ENCODE peak calls at places on chromosomes 2 and 18, in eight cellular contexts. C is CD8-positive, alpha-beta T cell; Y is sigmoid colon; M is spleen; E is lower lobe of right lung; D is brain microvascular endothelial cell; X is upper lobe of right lung; A is psoas muscle. L is an unnamed sample.

GRCh38 chr2:73022024-73022568 is 49.4 kb downstream of the SFXN5 start:
- DNase-seq in C (no peak), Y (no peak), M (no peak), E (no peak), D (no peak), X (no peak), A (no peak), L (no peak)

GRCh38 chr2:46009772-46010171 is 287.4 kb upstream of the EPAS1 start:
- DNase-seq in C (no peak), Y (no peak), M (no peak), E (no peak), D (no peak), X (no peak), A (no peak), L (no peak)

GRCh38 chr18:43661570-43661969 is 384.3 kb upstream of the SYT4 start:
- DNase-seq in C (no peak), Y (no peak), M (no peak), E (no peak), D (peak), X (no peak), A (no peak), L (peak)

GRCh38 chr18:27750014-27750413 is 426.9 kb downstream of the CDH2 start:
- DNase-seq in C (no peak), Y (no peak), M (no peak), E (no peak), D (peak), X (no peak), A (no peak), L (no peak)

GRCh38 chr2:191206613-191207471 is 38.4 kb upstream of the MYO1B start:
- DNase-seq in C (peak), Y (no peak), M (no peak), E (no peak), D (no peak), X (no peak), A (no peak), L (no peak)

GRCh38 chr2:233035426-233036161 is 3.1 kb downstream of the NEU2 start:
- DNase-seq in C (no peak), Y (peak), M (peak), E (no peak), D (no peak), X (no peak), A (no peak), L (no peak)

GRCh38 chr2:95305341-95306058 is 8.4 kb downstream of the KCNIP3 start:
- DNase-seq in C (no peak), Y (no peak), M (no peak), E (no peak), D (no peak), X (no peak), A (no peak), L (peak)

GRCh38 chr2:74037379-74037860 is 52.7 kb downstream of the TET3 start:
- DNase-seq in C (no peak), Y (no peak), M (no peak), E (no peak), D (peak), X (no peak), A (no peak), L (no peak)

GRCh38 chr2:72815655-72816268 is 10.1 kb downstream of the EXOC6B start:
- DNase-seq in C (no peak), Y (no peak), M (no peak), E (no peak), D (peak), X (no peak), A (no peak), L (no peak)

GRCh38 chr2:55231546-55232083 is 478 bp downstream of the CLHC1 start:
- DNase-seq in C (no peak), Y (no peak), M (peak), E (no peak), D (no peak), X (no peak), A (no peak), L (no peak)

GRCh38 chr2:145751634-145752033 is 1231.7 kb upstream of the ZEB2 start:
- DNase-seq in C (no peak), Y (no peak), M (no peak), E (no peak), D (peak), X (no peak), A (no peak), L (peak)

GRCh38 chr2:100104718-100105677 is 37.4 kb downstream of the AFF3 start:
- DNase-seq in C (peak), Y (no peak), M (peak), E (no peak), D (no peak), X (peak), A (peak), L (peak)

GRCh38 chr18:47109049-47109448 is 41.3 kb downstream of the HDHD2 start:
- DNase-seq in C (no peak), Y (no peak), M (no peak), E (no peak), D (no peak), X (no peak), A (peak), L (no peak)

GRCh38 chr2:241914542-241914941 is 45.0 kb downstream of the RTP5 start:
- DNase-seq in C (no peak), Y (no peak), M (peak), E (no peak), D (no peak), X (peak), A (no peak), L (no peak)

GRCh38 chr2:96897491-96898134 is 27.7 kb upstream of the SEMA4C start:
- DNase-seq in C (no peak), Y (no peak), M (no peak), E (no peak), D (no peak), X (no peak), A (no peak), L (no peak)

GRCh38 chr2:758073-758820 is 81.0 kb upstream of the TMEM18 start:
- DNase-seq in C (no peak), Y (no peak), M (no peak), E (no peak), D (no peak), X (no peak), A (no peak), L (no peak)

GRCh38 chr2:33848486-33848885 is 249.4 kb upstream of the FAM98A start:
- DNase-seq in C (no peak), Y (no peak), M (no peak), E (no peak), D (peak), X (no peak), A (no peak), L (no peak)

GRCh38 chr18:11156977-11157376 is 7.6 kb upstream of the PIEZO2 start:
- DNase-seq in C (no peak), Y (no peak), M (no peak), E (no peak), D (no peak), X (no peak), A (no peak), L (no peak)

GRCh38 chr2:68936889-68937288 is 15.8 kb downstream of the GKN2 start:
- DNase-seq in C (no peak), Y (no peak), M (no peak), E (no peak), D (no peak), X (no peak), A (no peak), L (no peak)

GRCh38 chr2:23940976-23941605 is 828 bp downstream of the UBXN2A start:
- DNase-seq in C (no peak), Y (no peak), M (no peak), E (no peak), D (peak), X (no peak), A (no peak), L (no peak)

GRCh38 chr18:61322265-61322873 is 10.9 kb upstream of the CDH20 start:
- DNase-seq in C (no peak), Y (no peak), M (peak), E (no peak), D (peak), X (peak), A (peak), L (no peak)

GRCh38 chr2:11352781-11353537 is 8.5 kb upstream of the ROCK2 start:
- DNase-seq in C (no peak), Y (no peak), M (no peak), E (no peak), D (no peak), X (no peak), A (no peak), L (no peak)

GRCh38 chr2:3479430-3480320 is 39.7 kb downstream of the ADI1 start:
- DNase-seq in C (no peak), Y (no peak), M (peak), E (no peak), D (no peak), X (no peak), A (no peak), L (no peak)

GRCh38 chr18:48974304-48975220 is 23.8 kb upstream of the SMAD7 start:
- DNase-seq in C (no peak), Y (no peak), M (no peak), E (no peak), D (no peak), X (no peak), A (no peak), L (peak)

GRCh38 chr18:74234326-74235171 is 57.2 kb downstream of the CYB5A start:
- DNase-seq in C (no peak), Y (peak), M (no peak), E (no peak), D (peak), X (no peak), A (no peak), L (no peak)

GRCh38 chr2:54716375-54716774 is 7.1 kb upstream of the EML6 start:
- DNase-seq in C (no peak), Y (no peak), M (no peak), E (no peak), D (no peak), X (no peak), A (no peak), L (no peak)

GRCh38 chr18:37385846-37386435 is 179.7 kb downstream of the CELF4 start:
- DNase-seq in C (no peak), Y (no peak), M (no peak), E (no peak), D (no peak), X (no peak), A (no peak), L (no peak)

GRCh38 chr2:1294882-1295281 is 118.4 kb upstream of the TPO start:
- DNase-seq in C (no peak), Y (no peak), M (no peak), E (no peak), D (no peak), X (no peak), A (no peak), L (no peak)

GRCh38 chr18:27057459-27058302 is 127.4 kb downstream of the CHST9 start:
- DNase-seq in C (no peak), Y (no peak), M (no peak), E (no peak), D (no peak), X (no peak), A (no peak), L (no peak)

GRCh38 chr2:44655401-44655864 is 286.1 kb upstream of the SIX3 start:
- DNase-seq in C (no peak), Y (no peak), M (no peak), E (no peak), D (no peak), X (no peak), A (no peak), L (no peak)

GRCh38 chr2:129224022-129224421 is 755.4 kb upstream of the RAB6C start:
- DNase-seq in C (no peak), Y (no peak), M (no peak), E (no peak), D (no peak), X (no peak), A (no peak), L (no peak)

GRCh38 chr18:48942086-48942485 is 8.7 kb downstream of the SMAD7 start:
- DNase-seq in C (no peak), Y (no peak), M (no peak), E (no peak), D (no peak), X (peak), A (no peak), L (no peak)

GRCh38 chr2:61670591-61671503 is 132.7 kb upstream of the XPO1 start:
- DNase-seq in C (no peak), Y (peak), M (no peak), E (no peak), D (peak), X (no peak), A (peak), L (peak)

GRCh38 chr18:67513285-67513684 is 3.2 kb downstream of the DSEL start:
- DNase-seq in C (no peak), Y (no peak), M (no peak), E (no peak), D (peak), X (no peak), A (no peak), L (no peak)

GRCh38 chr2:51697095-51697494 is 665.2 kb upstream of the NRXN1 start:
- DNase-seq in C (no peak), Y (no peak), M (no peak), E (no peak), D (peak), X (no peak), A (no peak), L (no peak)

GRCh38 chr2:11336189-11336588 is 8.2 kb downstream of the ROCK2 start:
- DNase-seq in C (no peak), Y (no peak), M (no peak), E (no peak), D (no peak), X (no peak), A (no peak), L (no peak)

GRCh38 chr2:178241852-178242551 is 47.7 kb downstream of the OSBPL6 start:
- DNase-seq in C (no peak), Y (peak), M (no peak), E (no peak), D (peak), X (no peak), A (no peak), L (peak)

GRCh38 chr2:62452701-62453449 is 53.1 kb downstream of the TMEM17 start:
- DNase-seq in C (no peak), Y (no peak), M (no peak), E (no peak), D (no peak), X (no peak), A (no peak), L (no peak)

GRCh38 chr18:51447351-51447896 is 249.9 kb upstream of the MEX3C start:
- DNase-seq in C (no peak), Y (no peak), M (no peak), E (no peak), D (no peak), X (no peak), A (peak), L (peak)

GRCh38 chr2:98507461-98507860 is 62.8 kb downstream of the INPP4A start:
- DNase-seq in C (no peak), Y (no peak), M (peak), E (no peak), D (no peak), X (no peak), A (no peak), L (no peak)

GRCh38 chr2:98509542-98510321 is 65.1 kb downstream of the INPP4A start:
- DNase-seq in C (no peak), Y (peak), M (no peak), E (no peak), D (no peak), X (no peak), A (no peak), L (no peak)

GRCh38 chr2:98507940-98508689 is 63.5 kb downstream of the INPP4A start:
- DNase-seq in C (no peak), Y (peak), M (peak), E (peak), D (no peak), X (peak), A (peak), L (peak)

GRCh38 chr2:98510322-98510662 is 65.6 kb downstream of the INPP4A start:
- DNase-seq in C (no peak), Y (no peak), M (no peak), E (no peak), D (no peak), X (no peak), A (no peak), L (no peak)

GRCh38 chr2:98508690-98509054 is 64.0 kb downstream of the INPP4A start:
- DNase-seq in C (peak), Y (peak), M (peak), E (peak), D (peak), X (peak), A (peak), L (no peak)
- H3K27ac ChIP-seq in C (no peak), Y (peak), M (peak), E (peak), D (no peak), X (peak), A (no peak), L (no peak)

DNA sequence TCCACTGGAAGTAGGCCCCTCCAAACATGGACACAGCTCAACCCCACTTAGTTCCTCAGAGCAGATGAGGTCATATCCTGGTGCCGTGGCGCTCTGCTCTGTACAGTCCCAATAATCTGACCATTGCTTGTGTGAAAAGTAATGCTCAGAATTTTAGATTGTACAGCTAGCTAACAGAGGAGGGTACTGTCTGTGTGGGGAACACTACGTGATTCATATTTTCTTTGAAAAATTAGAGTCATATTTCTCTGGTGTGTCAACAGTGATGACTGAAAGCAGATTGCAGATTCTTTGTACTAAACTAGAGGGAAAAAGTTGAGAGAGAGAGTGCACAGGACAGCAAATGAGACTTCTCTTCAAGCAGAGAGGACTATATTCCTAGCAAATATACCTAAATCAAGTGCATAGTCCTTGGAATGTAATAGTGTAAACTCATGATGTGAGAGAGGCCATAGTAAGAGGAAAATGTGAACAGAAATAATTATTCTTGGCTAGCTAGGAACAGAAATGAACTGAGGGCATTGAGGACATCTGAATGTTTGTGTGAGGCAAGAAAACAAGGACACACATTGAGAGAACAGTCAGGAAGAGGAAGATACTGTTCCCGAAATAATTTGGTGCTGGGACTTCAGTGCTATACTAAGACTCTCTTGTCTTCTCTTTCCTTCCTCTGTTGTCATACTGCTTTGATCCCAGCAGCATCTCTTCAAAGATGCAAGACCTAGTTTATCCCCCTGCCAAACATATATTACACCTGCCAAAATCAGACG is 157.0 kb upstream of the RND3 start:
- DNase-seq in C (no peak), Y (no peak), M (no peak), E (no peak), D (peak), X (no peak), A (no peak), L (no peak)
- H3K27ac ChIP-seq in C (no peak), Y (peak), M (no peak), E (no peak), D (peak), X (no peak), A (no peak), L (no peak)

GRCh38 chr18:58223717-58224424 is 179.8 kb downstream of the NEDD4L start:
- DNase-seq in C (no peak), Y (no peak), M (no peak), E (peak), D (peak), X (peak), A (no peak), L (peak)
- H3K27ac ChIP-seq in C (no peak), Y (peak), M (peak), E (peak), D (peak), X (peak), A (peak), L (peak)

DNA sequence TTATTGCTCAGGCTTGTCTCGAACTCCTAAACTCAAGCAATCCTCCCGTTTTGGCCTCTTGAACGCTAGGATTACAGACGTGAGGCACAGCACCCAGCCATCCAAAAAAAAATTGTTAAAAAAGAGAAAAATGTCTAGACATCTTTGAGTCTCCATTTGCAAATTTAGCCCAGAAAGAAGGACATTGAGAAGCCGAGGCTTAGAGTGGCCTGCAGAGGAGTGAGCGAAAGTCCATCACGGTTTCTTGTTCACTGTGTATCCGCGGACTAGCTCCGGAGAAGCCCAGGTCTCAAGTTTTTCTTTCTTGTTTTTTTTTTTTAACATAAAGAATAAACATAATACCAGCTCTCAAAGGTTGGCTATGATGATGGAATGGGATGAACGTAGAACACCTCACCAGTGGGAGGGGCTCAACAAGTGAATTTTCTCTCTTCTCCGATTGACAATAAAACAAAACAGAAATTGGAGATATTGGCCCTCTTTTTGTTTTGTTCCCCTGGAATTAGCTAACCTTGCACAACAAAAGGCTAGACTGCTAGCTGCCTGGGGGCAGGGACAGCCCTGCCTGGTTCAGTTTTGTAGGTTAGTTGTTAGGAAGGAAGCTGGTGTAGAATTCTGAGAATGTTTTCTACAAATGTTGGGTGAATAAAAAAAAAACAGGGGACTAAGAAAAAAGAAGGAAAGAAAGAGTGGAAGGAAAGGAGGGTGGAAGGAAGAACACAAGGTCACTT is 163.4 kb downstream of the MYCN start:
- DNase-seq in C (no peak), Y (no peak), M (no peak), E (no peak), D (no peak), X (no peak), A (no peak), L (no peak)
- H3K27ac ChIP-seq in C (no peak), Y (no peak), M (no peak), E (no peak), D (no peak), X (no peak), A (no peak), L (no peak)

GRCh38 chr18:7122376-7122775 is 4.8 kb upstream of the LAMA1 start:
- DNase-seq in C (no peak), Y (no peak), M (no peak), E (no peak), D (no peak), X (no peak), A (no peak), L (no peak)

GRCh38 chr18:7116001-7116831 is 1.4 kb downstream of the LAMA1 start:
- DNase-seq in C (no peak), Y (no peak), M (no peak), E (no peak), D (peak), X (no peak), A (no peak), L (peak)

GRCh38 chr18:7116832-7117389 is 686 bp downstream of the LAMA1 start:
- DNase-seq in C (no peak), Y (no peak), M (no peak), E (no peak), D (no peak), X (no peak), A (peak), L (no peak)

GRCh38 chr18:7117390-7118355 is at the start of gene LAMA1:
- DNase-seq in C (no peak), Y (no peak), M (no peak), E (no peak), D (no peak), X (peak), A (peak), L (peak)
- H3K27ac ChIP-seq in C (no peak), Y (no peak), M (no peak), E (no peak), D (no peak), X (no peak), A (no peak), L (no peak)

DNA sequence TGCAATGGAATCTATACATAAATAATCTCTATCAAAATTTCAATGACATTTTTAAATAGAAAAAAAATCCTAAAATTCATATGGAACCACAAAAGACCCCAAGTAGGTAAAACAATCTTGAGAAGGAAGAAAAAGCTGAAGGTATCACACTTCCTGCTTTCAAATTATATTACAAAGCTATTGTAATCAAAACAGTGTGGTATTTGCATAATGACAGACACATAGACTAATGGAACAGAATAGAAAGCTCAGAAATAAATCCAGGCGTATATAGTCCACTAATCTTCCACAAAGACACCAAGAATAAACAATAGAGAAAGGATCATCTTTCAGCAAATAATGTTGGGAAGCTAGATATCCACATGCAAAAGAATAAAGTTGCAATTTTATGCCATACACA is 699.8 kb upstream of the ID2 start:
- DNase-seq in C (no peak), Y (no peak), M (no peak), E (no peak), D (no peak), X (no peak), A (no peak), L (no peak)
- H3K27ac ChIP-seq in C (no peak), Y (no peak), M (no peak), E (no peak), D (no peak), X (no peak), A (no peak), L (no peak)

L was measured in thyroid gland.